ENCODE peak calls at places on chromosome 3, in nine cellular contexts. D is tibial nerve, N is choroid plexus epithelial cell, X is activated B cell treated with CpG ODN at 0.5 μM for 24 hours, T is fibroblast of mammary gland, S is cardiac fibroblast, L is transverse colon, E is fibroblast of lung, A is A549. R is an unnamed sample.

GRCh38 chr3:111895079-111895478 is 36.0 kb downstream of the PHLDB2 start:
- DNase-seq in D (no peak), N (peak), X (no peak), T (peak), S (peak), L (no peak), E (peak), A (peak), R (no peak)

GRCh38 chr3:54861248-54862067 is 66.4 kb downstream of the LRTM1 start:
- DNase-seq in D (peak), N (no peak), X (no peak), T (no peak), S (no peak), L (no peak), E (no peak), A (no peak), R (no peak)

GRCh38 chr3:156307704-156308103 is 187.3 kb downstream of the KCNAB1 start:
- DNase-seq in D (peak), N (peak), X (no peak), T (peak), S (peak), L (peak), E (peak), A (no peak), R (no peak)

GRCh38 chr3:129256270-129256669 is 6.9 kb downstream of the COPG1 start:
- DNase-seq in D (no peak), N (no peak), X (no peak), T (no peak), S (no peak), L (no peak), E (no peak), A (no peak), R (no peak)

GRCh38 chr3:64686446-64686908 is 1.3 kb downstream of the ADAMTS9 start:
- DNase-seq in D (no peak), N (peak), X (no peak), T (peak), S (no peak), L (peak), E (no peak), A (peak), R (peak)

GRCh38 chr3:126714921-126715320 is 10.9 kb downstream of the CHCHD6 start:
- DNase-seq in D (no peak), N (no peak), X (no peak), T (no peak), S (no peak), L (no peak), E (no peak), A (no peak), R (no peak)

GRCh38 chr3:69120879-69121464 is 1.4 kb downstream of the LMOD3 start:
- DNase-seq in D (peak), N (peak), X (peak), T (peak), S (peak), L (peak), E (peak), A (peak), R (peak)

GRCh38 chr3:55330756-55331155 is 156.3 kb downstream of the WNT5A start:
- DNase-seq in D (no peak), N (peak), X (no peak), T (peak), S (no peak), L (no peak), E (peak), A (no peak), R (no peak)

GRCh38 chr3:187314176-187314575 is 22.6 kb upstream of the MASP1 start:
- DNase-seq in D (no peak), N (no peak), X (no peak), T (peak), S (no peak), L (no peak), E (no peak), A (no peak), R (no peak)

GRCh38 chr3:130276203-130276803 is 69.2 kb upstream of the COL6A5 start:
- DNase-seq in D (peak), N (peak), X (no peak), T (peak), S (peak), L (no peak), E (peak), A (peak), R (no peak)

GRCh38 chr3:172848910-172849309 is 98.4 kb downstream of the ECT2 start:
- DNase-seq in D (no peak), N (peak), X (no peak), T (peak), S (peak), L (no peak), E (peak), A (no peak), R (no peak)

GRCh38 chr3:107761391-107761790 is 238.6 kb downstream of the BBX start:
- DNase-seq in D (no peak), N (no peak), X (no peak), T (no peak), S (no peak), L (no peak), E (no peak), A (no peak), R (no peak)

GRCh38 chr3:196513697-196514349 is 1.3 kb downstream of the SMCO1 start:
- DNase-seq in D (no peak), N (peak), X (no peak), T (peak), S (peak), L (no peak), E (peak), A (no peak), R (no peak)

GRCh38 chr3:189148090-189148507 is 23.7 kb upstream of the TPRG1 start:
- DNase-seq in D (peak), N (peak), X (peak), T (peak), S (peak), L (peak), E (peak), A (peak), R (peak)

GRCh38 chr3:20028846-20029430 is 11.3 kb upstream of the KAT2B start:
- DNase-seq in D (no peak), N (no peak), X (no peak), T (no peak), S (no peak), L (no peak), E (no peak), A (no peak), R (no peak)

GRCh38 chr3:14837864-14838263 is 19.1 kb downstream of the FGD5 start:
- DNase-seq in D (no peak), N (no peak), X (no peak), T (peak), S (peak), L (no peak), E (peak), A (no peak), R (no peak)

GRCh38 chr3:178966299-178967183 is 105.1 kb downstream of the ZMAT3 start:
- DNase-seq in D (peak), N (peak), X (no peak), T (peak), S (peak), L (no peak), E (peak), A (peak), R (no peak)

GRCh38 chr3:114746502-114746901 is 400.6 kb downstream of the ZBTB20 start:
- DNase-seq in D (no peak), N (no peak), X (no peak), T (peak), S (no peak), L (no peak), E (no peak), A (peak), R (no peak)

GRCh38 chr3:172869797-172870518 is 119.4 kb downstream of the ECT2 start:
- DNase-seq in D (no peak), N (no peak), X (no peak), T (no peak), S (peak), L (no peak), E (no peak), A (no peak), R (no peak)

GRCh38 chr3:139561428-139561827 is 21.9 kb upstream of the RBP1 start:
- DNase-seq in D (no peak), N (no peak), X (no peak), T (no peak), S (no peak), L (no peak), E (no peak), A (no peak), R (no peak)

GRCh38 chr3:30294241-30294667 is 312.1 kb upstream of the TGFBR2 start:
- DNase-seq in D (no peak), N (no peak), X (no peak), T (peak), S (peak), L (no peak), E (no peak), A (no peak), R (no peak)

GRCh38 chr3:48598323-48599076 is 3.4 kb upstream of the COL7A1 start:
- DNase-seq in D (no peak), N (peak), X (no peak), T (peak), S (peak), L (peak), E (peak), A (peak), R (no peak)

GRCh38 chr3:143465638-143466037 is 346.1 kb downstream of the CHST2 start:
- DNase-seq in D (no peak), N (no peak), X (no peak), T (no peak), S (no peak), L (no peak), E (no peak), A (no peak), R (no peak)

GRCh38 chr3:127915115-127915936 is at the start of gene KBTBD12:
- DNase-seq in D (no peak), N (no peak), X (no peak), T (no peak), S (no peak), L (peak), E (no peak), A (no peak), R (peak)

GRCh38 chr3:111032677-111033076 is 38.9 kb upstream of the NECTIN3 start:
- DNase-seq in D (no peak), N (no peak), X (no peak), T (no peak), S (no peak), L (no peak), E (no peak), A (no peak), R (no peak)

GRCh38 chr3:187739125-187739560 is 6.1 kb downstream of the BCL6 start:
- DNase-seq in D (peak), N (no peak), X (peak), T (no peak), S (no peak), L (no peak), E (no peak), A (no peak), R (no peak)

GRCh38 chr3:63613561-63613960 is 38.9 kb upstream of the SNTN start:
- DNase-seq in D (no peak), N (no peak), X (no peak), T (peak), S (no peak), L (no peak), E (no peak), A (no peak), R (no peak)

GRCh38 chr3:139674585-139675260 is 3.0 kb downstream of the NMNAT3 start:
- DNase-seq in D (no peak), N (peak), X (no peak), T (no peak), S (no peak), L (no peak), E (no peak), A (no peak), R (no peak)

GRCh38 chr3:195386739-195387138 is 56.1 kb downstream of the ACAP2 start:
- DNase-seq in D (no peak), N (no peak), X (no peak), T (no peak), S (no peak), L (no peak), E (no peak), A (no peak), R (no peak)

GRCh38 chr3:187027531-187027936 is 97.2 kb downstream of the ST6GAL1 start:
- DNase-seq in D (no peak), N (no peak), X (no peak), T (no peak), S (no peak), L (peak), E (no peak), A (no peak), R (no peak)

GRCh38 chr3:17852217-17852616 is 109.8 kb upstream of the TBC1D5 start:
- DNase-seq in D (no peak), N (no peak), X (no peak), T (no peak), S (no peak), L (no peak), E (no peak), A (no peak), R (no peak)

GRCh38 chr3:184910664-184911063 is 98.7 kb downstream of the VPS8 start:
- DNase-seq in D (no peak), N (no peak), X (no peak), T (no peak), S (no peak), L (peak), E (no peak), A (no peak), R (no peak)

GRCh38 chr3:95319921-95320494 is 1257.1 kb downstream of the NSUN3 start:
- DNase-seq in D (no peak), N (peak), X (no peak), T (no peak), S (no peak), L (no peak), E (no peak), A (no peak), R (no peak)

GRCh38 chr3:30342319-30343060 is 263.9 kb upstream of the TGFBR2 start:
- DNase-seq in D (peak), N (peak), X (no peak), T (peak), S (peak), L (no peak), E (peak), A (peak), R (no peak)

GRCh38 chr3:105367063-105367405 is 325 bp downstream of the ALCAM start:
- DNase-seq in D (no peak), N (no peak), X (no peak), T (no peak), S (no peak), L (peak), E (no peak), A (no peak), R (no peak)

GRCh38 chr3:6447166-6447801 is 413.6 kb upstream of the GRM7 start:
- DNase-seq in D (no peak), N (no peak), X (no peak), T (no peak), S (no peak), L (no peak), E (no peak), A (no peak), R (no peak)

GRCh38 chr3:72245183-72245811 is 460.3 kb upstream of the PROK2 start:
- DNase-seq in D (peak), N (no peak), X (no peak), T (no peak), S (peak), L (no peak), E (peak), A (no peak), R (no peak)

GRCh38 chr3:49324768-49325167 is 15.1 kb downstream of the USP4 start:
- DNase-seq in D (no peak), N (no peak), X (no peak), T (no peak), S (no peak), L (no peak), E (no peak), A (no peak), R (no peak)

GRCh38 chr3:149975919-149976318 is 5.2 kb upstream of the PFN2 start:
- DNase-seq in D (no peak), N (no peak), X (no peak), T (no peak), S (no peak), L (no peak), E (no peak), A (no peak), R (no peak)
- TF ChIP-seq CTCF in D (no peak), N (no peak), X (no peak), T (no peak), S (no peak), L (no peak), E (no peak), A (no peak), R (peak)

GRCh38 chr3:52934626-52935530 is 37.5 kb upstream of the STIMATE start:
- DNase-seq in D (peak), N (peak), X (no peak), T (peak), S (peak), L (peak), E (peak), A (peak), R (no peak)

GRCh38 chr3:52926556-52926955 is 29.2 kb upstream of the STIMATE start:
- DNase-seq in D (no peak), N (no peak), X (no peak), T (no peak), S (no peak), L (no peak), E (no peak), A (no peak), R (no peak)

GRCh38 chr3:52931328-52931727 is 34.0 kb upstream of the STIMATE start:
- DNase-seq in D (no peak), N (no peak), X (no peak), T (no peak), S (no peak), L (no peak), E (no peak), A (no peak), R (no peak)

GRCh38 chr3:52930748-52931147 is 33.4 kb upstream of the STIMATE start:
- DNase-seq in D (no peak), N (no peak), X (no peak), T (no peak), S (no peak), L (no peak), E (no peak), A (no peak), R (no peak)

DNA sequence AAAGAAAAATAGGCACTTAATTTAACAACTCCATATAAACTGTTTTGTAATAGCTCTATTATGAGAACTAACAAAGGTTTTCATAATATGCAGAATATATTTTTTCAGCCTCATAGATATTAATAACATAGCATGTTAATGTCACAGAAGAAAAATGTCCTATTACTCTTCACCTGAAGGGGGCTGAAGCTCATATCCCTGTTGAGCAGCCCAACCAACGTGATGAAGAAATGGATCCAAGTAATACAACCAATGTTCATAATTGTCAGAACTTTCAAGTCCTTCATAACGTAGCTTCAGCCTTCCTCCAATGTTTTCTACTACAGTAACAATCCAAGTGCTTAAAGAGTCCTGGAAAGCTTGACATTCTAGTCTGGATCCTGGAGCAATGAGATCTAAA is 34.5 kb upstream of the STIMATE start:
- DNase-seq in D (no peak), N (no peak), X (no peak), T (no peak), S (no peak), L (no peak), E (no peak), A (peak), R (no peak)
- TF ChIP-seq CTCF in D (no peak), N (peak), X (no peak), T (peak), S (peak), L (no peak), E (no peak), A (no peak), R (no peak)

GRCh38 chr3:192237992-192238608 is 489.2 kb downstream of the FGF12 start:
- DNase-seq in D (no peak), N (no peak), X (no peak), T (no peak), S (no peak), L (no peak), E (no peak), A (no peak), R (no peak)
- TF ChIP-seq CTCF in D (no peak), N (no peak), X (no peak), T (no peak), S (no peak), L (no peak), E (no peak), A (no peak), R (peak)

DNA sequence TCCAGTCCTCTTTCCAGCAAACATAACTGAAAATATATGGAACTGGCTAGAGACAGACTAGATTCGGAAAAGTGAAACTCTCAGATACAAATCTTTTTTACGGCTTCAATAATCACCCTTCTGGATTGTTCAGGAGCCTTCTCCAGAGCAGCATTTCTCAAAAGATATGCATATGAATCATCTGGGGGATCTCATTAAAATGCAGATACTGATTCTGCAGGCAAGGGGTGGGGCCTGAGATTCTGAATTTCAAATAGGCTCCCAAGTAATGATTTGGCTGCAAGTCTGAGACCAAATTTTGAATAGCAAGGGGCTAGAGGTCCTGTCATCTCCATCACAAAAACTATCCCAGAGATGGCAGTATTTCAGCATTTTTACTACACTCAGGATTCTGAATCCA is 165.4 kb downstream of the CTNNB1 start:
- DNase-seq in D (no peak), N (no peak), X (no peak), T (no peak), S (no peak), L (no peak), E (no peak), A (no peak), R (no peak)
- TF ChIP-seq CTCF in D (no peak), N (no peak), X (no peak), T (no peak), S (no peak), L (no peak), E (no peak), A (no peak), R (no peak)

GRCh38 chr3:46876313-46877300 is 914 bp upstream of the PTH1R start:
- DNase-seq in D (no peak), N (no peak), X (no peak), T (no peak), S (no peak), L (no peak), E (no peak), A (no peak), R (no peak)

GRCh38 chr3:46881819-46882376 is 4.4 kb downstream of the PTH1R start:
- DNase-seq in D (no peak), N (no peak), X (peak), T (no peak), S (peak), L (peak), E (peak), A (no peak), R (no peak)

GRCh38 chr3:46880884-46881818 is 3.6 kb downstream of the PTH1R start:
- DNase-seq in D (no peak), N (no peak), X (no peak), T (no peak), S (no peak), L (no peak), E (no peak), A (no peak), R (no peak)

GRCh38 chr3:46877671-46878125 is at the start of gene PTH1R:
- DNase-seq in D (no peak), N (no peak), X (no peak), T (no peak), S (no peak), L (no peak), E (no peak), A (no peak), R (no peak)

GRCh38 chr3:46878796-46879436 is 1.4 kb downstream of the PTH1R start:
- DNase-seq in D (no peak), N (no peak), X (no peak), T (no peak), S (no peak), L (no peak), E (no peak), A (peak), R (no peak)
- TF ChIP-seq CTCF in D (no peak), N (peak), X (no peak), T (no peak), S (no peak), L (no peak), E (no peak), A (no peak), R (no peak)

GRCh38 chr3:80526153-80526552 is 758.4 kb upstream of the ROBO1 start:
- DNase-seq in D (no peak), N (no peak), X (no peak), T (no peak), S (no peak), L (no peak), E (no peak), A (no peak), R (no peak)
- TF ChIP-seq CTCF in D (no peak), N (peak), X (no peak), T (no peak), S (no peak), L (no peak), E (no peak), A (peak), R (peak)

DNA sequence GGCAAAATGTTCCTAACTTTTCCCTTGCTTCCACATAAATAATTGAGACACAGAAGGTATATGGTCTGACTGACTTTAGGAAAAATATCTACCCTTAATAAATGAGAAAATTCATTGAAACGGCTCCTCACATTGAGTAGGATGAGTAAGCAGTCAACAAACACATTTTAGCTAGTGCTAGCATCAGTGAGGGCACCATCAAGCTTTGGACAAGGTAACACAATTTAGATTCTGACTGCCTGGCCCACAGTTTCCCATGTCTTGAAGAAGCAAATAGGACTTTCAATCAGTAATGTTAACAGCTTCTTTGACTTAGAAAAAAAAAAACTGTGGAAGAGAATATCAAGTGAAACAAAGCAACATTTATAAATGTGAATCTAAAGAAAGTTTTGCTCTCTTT is 70.1 kb upstream of the MBNL1 start:
- DNase-seq in D (no peak), N (no peak), X (no peak), T (no peak), S (no peak), L (no peak), E (no peak), A (no peak), R (no peak)
- TF ChIP-seq CTCF in D (no peak), N (no peak), X (no peak), T (no peak), S (no peak), L (no peak), E (no peak), A (no peak), R (no peak)